ENCODE peak calls at places on chromosome 2, in six cellular contexts. X is AG04450, D is colonic mucosa, Y is Panc1, U is HepG2, M is uterus. T is an unnamed sample.
A peak's percentile ranks its signal among the peaks of the same experiment; 100 is the strongest.

GRCh38 chr2:212686285-212686895 is 147.8 kb upstream of the ERBB4 start:
- DNase-seq in D (peak; percentile 45), U (peak; percentile 49), M (peak; percentile 34), Y (peak; percentile 33), X (peak; percentile 47), T (no peak)

GRCh38 chr2:88038263-88039105 is 17.1 kb downstream of the KRCC1 start:
- DNase-seq in Y (peak; percentile 48), M (no peak), U (peak; percentile 74), D (no peak), X (peak; percentile 84), T (no peak)

GRCh38 chr2:240257940-240258580 is 117.6 kb upstream of the OTOS start:
- DNase-seq in M (no peak), D (no peak), X (no peak), U (no peak), Y (no peak), T (peak; percentile 59)

GRCh38 chr2:220334210-220334609 is 706.8 kb downstream of the SLC4A3 start:
- DNase-seq in D (no peak), M (no peak), U (no peak), Y (no peak), X (no peak), T (no peak)

GRCh38 chr2:53317863-53318262 is 449.7 kb upstream of the CHAC2 start:
- DNase-seq in M (no peak), U (no peak), X (no peak), Y (no peak), D (no peak), T (no peak)

GRCh38 chr2:217162533-217162932 is 302.7 kb upstream of the TNP1 start:
- DNase-seq in D (no peak), X (peak; percentile 93), U (peak; percentile 52), Y (no peak), M (no peak), T (no peak)

GRCh38 chr2:129070663-129071062 is 752.0 kb upstream of the HS6ST1 start:
- DNase-seq in U (no peak), D (no peak), Y (no peak), X (no peak), M (no peak), T (no peak)

GRCh38 chr2:148555622-148556294 is 88.8 kb upstream of the EPC2 start:
- DNase-seq in Y (no peak), D (no peak), U (no peak), M (no peak), X (no peak), T (no peak)

GRCh38 chr2:73985318-73986084 is 791 bp downstream of the TET3 start:
- DNase-seq in D (peak; percentile 59), Y (no peak), X (no peak), U (peak; percentile 31), M (peak; percentile 50), T (peak; percentile 84)

GRCh38 chr2:212354382-212354781 is 184.2 kb downstream of the ERBB4 start:
- DNase-seq in U (peak; percentile 48), Y (no peak), M (no peak), D (no peak), X (no peak), T (no peak)

GRCh38 chr2:153495725-153496124 is 17.2 kb upstream of the RPRM start:
- DNase-seq in D (no peak), X (no peak), Y (no peak), M (no peak), U (no peak), T (no peak)

GRCh38 chr2:240823449-240824336 is 3.7 kb upstream of the KIF1A start:
- DNase-seq in M (no peak), Y (no peak), D (no peak), U (no peak), X (no peak), T (no peak)

GRCh38 chr2:177393381-177393780 is 808 bp downstream of the AGPS start:
- DNase-seq in X (no peak), M (no peak), U (no peak), Y (no peak), D (peak; percentile 57), T (no peak)

GRCh38 chr2:148552675-148553331 is 91.7 kb upstream of the EPC2 start:
- DNase-seq in Y (no peak), U (no peak), M (no peak), X (no peak), D (no peak), T (no peak)

GRCh38 chr2:128172191-128172590 is 81.2 kb downstream of the UGGT1 start:
- DNase-seq in D (no peak), M (no peak), U (peak; percentile 55), Y (no peak), X (no peak), T (no peak)

GRCh38 chr2:64838817-64839216 is 150.4 kb upstream of the SLC1A4 start:
- DNase-seq in M (no peak), X (peak; percentile 45), Y (peak; percentile 71), U (no peak), D (peak; percentile 66), T (peak; percentile 90)

GRCh38 chr2:168312036-168312822 is 64.8 kb upstream of the STK39 start:
- DNase-seq in Y (no peak), U (no peak), M (no peak), D (no peak), X (no peak), T (no peak)

GRCh38 chr2:239726631-239727181 is 298.4 kb downstream of the NDUFA10 start:
- DNase-seq in M (no peak), X (no peak), U (no peak), Y (no peak), D (no peak), T (no peak)

GRCh38 chr2:175792199-175792598 is 209.9 kb downstream of the LNPK start:
- DNase-seq in U (no peak), D (no peak), M (no peak), Y (no peak), X (no peak), T (no peak)

GRCh38 chr2:124988111-124988510 is 963.0 kb downstream of the CNTNAP5 start:
- DNase-seq in M (no peak), D (no peak), Y (no peak), U (no peak), X (no peak), T (no peak)

GRCh38 chr2:38115216-38116012 is 39.5 kb upstream of the CYP1B1 start:
- DNase-seq in Y (peak; percentile 69), M (peak; percentile 79), D (peak; percentile 90), U (peak; percentile 75), X (no peak), T (peak; percentile 84)

GRCh38 chr2:2705871-2706270 is 374.8 kb upstream of the MYT1L start:
- DNase-seq in D (no peak), U (no peak), Y (no peak), M (no peak), X (no peak), T (peak; percentile 58)

GRCh38 chr2:101617188-101617587 is 80.3 kb upstream of the MAP4K4 start:
- DNase-seq in X (peak; percentile 64), Y (no peak), U (peak; percentile 45), M (no peak), D (no peak), T (no peak)

GRCh38 chr2:100643906-100644501 is 81.2 kb downstream of the PDCL3 start:
- DNase-seq in M (no peak), U (no peak), Y (no peak), D (no peak), X (no peak), T (no peak)

GRCh38 chr2:6909431-6910385 is 7.5 kb upstream of the RNF144A start:
- DNase-seq in X (no peak), Y (no peak), U (no peak), D (no peak), M (no peak), T (no peak)

GRCh38 chr2:20625491-20625919 is 25.4 kb downstream of the HS1BP3 start:
- DNase-seq in X (no peak), U (no peak), M (no peak), Y (no peak), D (no peak), T (peak; percentile 67)

GRCh38 chr2:218975060-218975777 is 9.8 kb downstream of the FEV start:
- DNase-seq in D (peak; percentile 59), U (no peak), X (no peak), M (no peak), Y (no peak), T (no peak)

GRCh38 chr2:37523861-37524362 is 147.5 kb downstream of the CDC42EP3 start:
- DNase-seq in M (peak; percentile 56), D (peak; percentile 27), U (no peak), X (peak; percentile 47), Y (no peak), T (no peak)

GRCh38 chr2:193837368-193837767 is 1642.6 kb upstream of the TMEFF2 start:
- DNase-seq in X (no peak), D (no peak), Y (no peak), U (no peak), M (no peak), T (no peak)

GRCh38 chr2:144668493-144669110 is 148.7 kb upstream of the ZEB2 start:
- DNase-seq in M (no peak), Y (no peak), U (no peak), X (no peak), D (no peak), T (no peak)

GRCh38 chr2:726158-726557 is 49.0 kb upstream of the TMEM18 start:
- DNase-seq in Y (no peak), X (no peak), D (no peak), M (no peak), U (no peak), T (no peak)

GRCh38 chr2:27779417-27780055 is 8.0 kb downstream of the MRPL33 start:
- DNase-seq in Y (no peak), M (no peak), D (no peak), X (no peak), U (no peak), T (no peak)
- H3K27ac ChIP-seq in Y (no peak overlapping the region), M (peak overlapping the region; percentile 73), D (peak overlapping the region; percentile 18), X (no peak overlapping the region), U (no peak overlapping the region), T (peak overlapping the region; percentile 46)

GRCh38 chr2:191870744-191871143 is 23.9 kb upstream of the CAVIN2 start:
- DNase-seq in Y (no peak), M (no peak), U (no peak), D (no peak), X (no peak), T (no peak)
- TF ChIP-seq CTCF in Y (peak; percentile 21), M (no peak), U (no peak), D (no peak), X (peak; percentile 38), T (no peak)

GRCh38 chr2:97967216-97967592 is 28.5 kb downstream of the TMEM131 start:
- DNase-seq in X (no peak), Y (no peak), D (no peak), M (no peak), U (no peak), T (no peak)

GRCh38 chr2:97968228-97968627 is 27.5 kb downstream of the TMEM131 start:
- DNase-seq in X (no peak), D (no peak), Y (no peak), M (no peak), U (no peak), T (no peak)

GRCh38 chr2:97965146-97965545 is 30.6 kb downstream of the TMEM131 start:
- DNase-seq in U (no peak), Y (no peak), X (no peak), M (no peak), D (peak; percentile 55), T (no peak)

GRCh38 chr2:97963880-97964279 is 31.9 kb downstream of the TMEM131 start:
- DNase-seq in U (no peak), M (no peak), D (no peak), Y (no peak), X (no peak), T (no peak)

GRCh38 chr2:97966545-97967215 is 29.1 kb downstream of the TMEM131 start:
- DNase-seq in U (peak; percentile 25), X (no peak), M (no peak), Y (peak; percentile 35), D (peak; percentile 31), T (no peak)
- H3K27ac ChIP-seq in U (no peak overlapping the region), X (no peak overlapping the region), M (no peak overlapping the region), Y (no peak overlapping the region), D (peak overlapping the region; percentile 35), T (no peak overlapping the region)

GRCh38 chr2:32627441-32627900 is 379 bp upstream of the TTC27 start:
- DNase-seq in U (peak; percentile 9), D (peak; percentile 44), Y (no peak), M (peak; percentile 55), X (peak; percentile 7), T (peak; percentile 75)
- TF ChIP-seq CTCF in U (no peak), D (no peak), Y (no peak), M (no peak), X (peak; percentile 36), T (peak; percentile 4)

T was measured in kidney.